ENCODE peak calls at places on chromosomes 6 and 20, in five cellular contexts. O, N, L, W and U are unnamed samples.

GRCh38 chr6:7200598-7201443 is 93.1 kb downstream of the RREB1 start:
- DNase-seq in O (no peak), N (no peak), L (no peak), W (peak), U (peak)

GRCh38 chr20:45911486-45912343 is at the start of gene PLTP:
- DNase-seq in O (peak), N (peak), L (peak), W (peak), U (peak)

GRCh38 chr6:132259070-132259469 is 142.2 kb downstream of the MOXD1 start:
- DNase-seq in O (no peak), N (no peak), L (peak), W (no peak), U (no peak)

GRCh38 chr6:19032486-19033295 is 645.5 kb downstream of the RNF144B start:
- DNase-seq in O (no peak), N (no peak), L (no peak), W (no peak), U (no peak)

GRCh38 chr6:135798751-135799515 is 52.6 kb upstream of the PDE7B start:
- DNase-seq in O (no peak), N (no peak), L (no peak), W (no peak), U (no peak)

GRCh38 chr6:26388014-26388413 is 5.1 kb downstream of the BTN2A2 start:
- DNase-seq in O (no peak), N (no peak), L (no peak), W (no peak), U (no peak)

GRCh38 chr20:63328026-63328700 is 33.0 kb downstream of the CHRNA4 start:
- DNase-seq in O (no peak), N (no peak), L (peak), W (no peak), U (no peak)

GRCh38 chr6:116278853-116279231 is 888 bp downstream of the TSPYL1 start:
- DNase-seq in O (no peak), N (no peak), L (no peak), W (peak), U (peak)

GRCh38 chr6:97151611-97152010 is 131.4 kb downstream of the MMS22L start:
- DNase-seq in O (no peak), N (no peak), L (no peak), W (no peak), U (no peak)

GRCh38 chr6:113640046-113640445 is 217.1 kb upstream of the MARCKS start:
- DNase-seq in O (no peak), N (no peak), L (no peak), W (peak), U (peak)

GRCh38 chr6:122289721-122290501 is 109.5 kb upstream of the HSF2 start:
- DNase-seq in O (no peak), N (no peak), L (peak), W (no peak), U (no peak)

GRCh38 chr6:34457747-34458462 is 8.0 kb upstream of the PACSIN1 start:
- DNase-seq in O (peak), N (no peak), L (no peak), W (no peak), U (no peak)

GRCh38 chr6:158040804-158041347 is 59.2 kb downstream of the SYNJ2 start:
- DNase-seq in O (no peak), N (no peak), L (no peak), W (no peak), U (no peak)

GRCh38 chr20:11734431-11734830 is 183.3 kb upstream of the BTBD3 start:
- DNase-seq in O (no peak), N (no peak), L (no peak), W (no peak), U (no peak)

GRCh38 chr6:146879406-146880117 is 280.8 kb downstream of the ADGB start:
- DNase-seq in O (no peak), N (no peak), L (no peak), W (no peak), U (no peak)

GRCh38 chr6:15044146-15044882 is 201.6 kb upstream of the JARID2 start:
- DNase-seq in O (no peak), N (no peak), L (no peak), W (no peak), U (no peak)

GRCh38 chr20:50526403-50526989 is 16.3 kb downstream of the PTPN1 start:
- DNase-seq in O (no peak), N (no peak), L (no peak), W (no peak), U (no peak)

GRCh38 chr6:29728173-29728879 is 5.1 kb downstream of the HLA-F start:
- DNase-seq in O (no peak), N (no peak), L (no peak), W (no peak), U (no peak)

GRCh38 chr6:166471797-166472260 is 89.1 kb upstream of the MPC1 start:
- DNase-seq in O (no peak), N (no peak), L (no peak), W (no peak), U (no peak)